ENCODE peak calls at places on chromosomes 7 and 10, in ten cellular contexts. One of them, this sample, is unnamed.
A peak's percentile ranks its signal among the peaks of the same experiment; 100 is the strongest.

GRCh38 chr7:55309040-55309991 is 55.8 kb upstream of the LANCL2 start:
- DNase-seq in bronchial epithelial cell: no peak
- DNase-seq in prostate gland: no peak
- DNase-seq in cerebellar cortex: no peak
- DNase-seq in CD8-positive, alpha-beta memory T cell: peak; percentile 57
- DNase-seq in NCI-H2081: no peak
- DNase-seq in hepatocyte: no peak
- DNase-seq in kidney: no peak
- DNase-seq in naive B cell: no peak
- DNase-seq in stimulated activated CD4-positive, alpha-beta T cell treated with anti-CD3 and anti-CD28 coated beads, Interleukin-4, amount 100 ng/mL, for 48 hours: peak; percentile 72
- DNase-seq in this sample: no peak

GRCh38 chr7:94855589-94855988 is 51.8 kb upstream of the PPP1R9A start:
- DNase-seq in prostate gland: no peak
- DNase-seq in naive B cell: no peak
- DNase-seq in kidney: no peak
- DNase-seq in cerebellar cortex: no peak
- DNase-seq in hepatocyte: no peak
- DNase-seq in CD8-positive, alpha-beta memory T cell: no peak
- DNase-seq in bronchial epithelial cell: no peak
- DNase-seq in NCI-H2081: no peak
- DNase-seq in stimulated activated CD4-positive, alpha-beta T cell treated with anti-CD3 and anti-CD28 coated beads, Interleukin-4, amount 100 ng/mL, for 48 hours: no peak
- DNase-seq in this sample: no peak

GRCh38 chr10:122034149-122034756 is 45.3 kb downstream of the TACC2 start:
- DNase-seq in bronchial epithelial cell: peak; percentile 96
- DNase-seq in kidney: no peak
- DNase-seq in hepatocyte: peak; percentile 53
- DNase-seq in prostate gland: no peak
- DNase-seq in CD8-positive, alpha-beta memory T cell: no peak
- DNase-seq in naive B cell: no peak
- DNase-seq in cerebellar cortex: no peak
- DNase-seq in stimulated activated CD4-positive, alpha-beta T cell treated with anti-CD3 and anti-CD28 coated beads, Interleukin-4, amount 100 ng/mL, for 48 hours: no peak
- DNase-seq in NCI-H2081: no peak
- DNase-seq in this sample: no peak

GRCh38 chr7:155344270-155344617 is 46.6 kb downstream of the INSIG1 start:
- DNase-seq in CD8-positive, alpha-beta memory T cell: no peak
- DNase-seq in hepatocyte: no peak
- DNase-seq in kidney: no peak
- DNase-seq in naive B cell: no peak
- DNase-seq in NCI-H2081: no peak
- DNase-seq in stimulated activated CD4-positive, alpha-beta T cell treated with anti-CD3 and anti-CD28 coated beads, Interleukin-4, amount 100 ng/mL, for 48 hours: no peak
- DNase-seq in prostate gland: no peak
- DNase-seq in bronchial epithelial cell: no peak
- DNase-seq in cerebellar cortex: no peak
- DNase-seq in this sample: no peak

GRCh38 chr7:6571160-6571779 is 6.0 kb upstream of the ZDHHC4 start:
- DNase-seq in cerebellar cortex: no peak
- DNase-seq in CD8-positive, alpha-beta memory T cell: no peak
- DNase-seq in NCI-H2081: no peak
- DNase-seq in kidney: no peak
- DNase-seq in prostate gland: no peak
- DNase-seq in stimulated activated CD4-positive, alpha-beta T cell treated with anti-CD3 and anti-CD28 coated beads, Interleukin-4, amount 100 ng/mL, for 48 hours: no peak
- DNase-seq in naive B cell: no peak
- DNase-seq in bronchial epithelial cell: peak; percentile 21
- DNase-seq in hepatocyte: no peak
- DNase-seq in this sample: no peak

GRCh38 chr10:21927601-21928000 is 75.9 kb downstream of the DNAJC1 start:
- DNase-seq in hepatocyte: no peak
- DNase-seq in stimulated activated CD4-positive, alpha-beta T cell treated with anti-CD3 and anti-CD28 coated beads, Interleukin-4, amount 100 ng/mL, for 48 hours: no peak
- DNase-seq in cerebellar cortex: no peak
- DNase-seq in naive B cell: no peak
- DNase-seq in CD8-positive, alpha-beta memory T cell: no peak
- DNase-seq in prostate gland: no peak
- DNase-seq in kidney: no peak
- DNase-seq in NCI-H2081: no peak
- DNase-seq in bronchial epithelial cell: peak; percentile 34
- DNase-seq in this sample: no peak

GRCh38 chr7:70299447-70299807 is 701.2 kb downstream of the AUTS2 start:
- DNase-seq in cerebellar cortex: no peak
- DNase-seq in bronchial epithelial cell: no peak
- DNase-seq in prostate gland: no peak
- DNase-seq in naive B cell: no peak
- DNase-seq in stimulated activated CD4-positive, alpha-beta T cell treated with anti-CD3 and anti-CD28 coated beads, Interleukin-4, amount 100 ng/mL, for 48 hours: no peak
- DNase-seq in hepatocyte: no peak
- DNase-seq in NCI-H2081: no peak
- DNase-seq in CD8-positive, alpha-beta memory T cell: no peak
- DNase-seq in kidney: no peak
- DNase-seq in this sample: no peak

GRCh38 chr10:71817831-71818268 is 33.2 kb downstream of the PSAP start:
- DNase-seq in bronchial epithelial cell: no peak
- DNase-seq in cerebellar cortex: no peak
- DNase-seq in kidney: no peak
- DNase-seq in hepatocyte: no peak
- DNase-seq in CD8-positive, alpha-beta memory T cell: no peak
- DNase-seq in naive B cell: no peak
- DNase-seq in stimulated activated CD4-positive, alpha-beta T cell treated with anti-CD3 and anti-CD28 coated beads, Interleukin-4, amount 100 ng/mL, for 48 hours: no peak
- DNase-seq in NCI-H2081: no peak
- DNase-seq in prostate gland: no peak
- DNase-seq in this sample: no peak

GRCh38 chr7:42407828-42408227 is 170.8 kb upstream of the GLI3 start:
- DNase-seq in hepatocyte: no peak
- DNase-seq in CD8-positive, alpha-beta memory T cell: no peak
- DNase-seq in bronchial epithelial cell: peak; percentile 39
- DNase-seq in naive B cell: no peak
- DNase-seq in prostate gland: no peak
- DNase-seq in cerebellar cortex: no peak
- DNase-seq in stimulated activated CD4-positive, alpha-beta T cell treated with anti-CD3 and anti-CD28 coated beads, Interleukin-4, amount 100 ng/mL, for 48 hours: no peak
- DNase-seq in NCI-H2081: no peak
- DNase-seq in kidney: no peak
- DNase-seq in this sample: no peak

GRCh38 chr7:74452748-74453320 is 872 bp upstream of the GTF2IRD1 start:
- DNase-seq in CD8-positive, alpha-beta memory T cell: no peak
- DNase-seq in naive B cell: no peak
- DNase-seq in stimulated activated CD4-positive, alpha-beta T cell treated with anti-CD3 and anti-CD28 coated beads, Interleukin-4, amount 100 ng/mL, for 48 hours: peak; percentile 7
- DNase-seq in prostate gland: no peak
- DNase-seq in NCI-H2081: no peak
- DNase-seq in bronchial epithelial cell: no peak
- DNase-seq in kidney: peak; percentile 89
- DNase-seq in cerebellar cortex: peak; percentile 46
- DNase-seq in hepatocyte: peak; percentile 65
- DNase-seq in this sample: no peak

GRCh38 chr7:47352394-47352968 is 229.4 kb downstream of the TNS3 start:
- DNase-seq in prostate gland: no peak
- DNase-seq in cerebellar cortex: no peak
- DNase-seq in naive B cell: no peak
- DNase-seq in kidney: no peak
- DNase-seq in stimulated activated CD4-positive, alpha-beta T cell treated with anti-CD3 and anti-CD28 coated beads, Interleukin-4, amount 100 ng/mL, for 48 hours: no peak
- DNase-seq in hepatocyte: no peak
- DNase-seq in NCI-H2081: no peak
- DNase-seq in bronchial epithelial cell: no peak
- DNase-seq in CD8-positive, alpha-beta memory T cell: no peak
- DNase-seq in this sample: no peak

GRCh38 chr10:121830101-121830500 is 97.7 kb downstream of the ATE1 start:
- DNase-seq in CD8-positive, alpha-beta memory T cell: no peak
- DNase-seq in naive B cell: no peak
- DNase-seq in bronchial epithelial cell: no peak
- DNase-seq in hepatocyte: no peak
- DNase-seq in prostate gland: no peak
- DNase-seq in stimulated activated CD4-positive, alpha-beta T cell treated with anti-CD3 and anti-CD28 coated beads, Interleukin-4, amount 100 ng/mL, for 48 hours: no peak
- DNase-seq in cerebellar cortex: no peak
- DNase-seq in kidney: no peak
- DNase-seq in NCI-H2081: no peak
- DNase-seq in this sample: no peak

GRCh38 chr10:13206546-13207443 is 27.4 kb downstream of the UCMA start:
- DNase-seq in naive B cell: no peak
- DNase-seq in prostate gland: no peak
- DNase-seq in bronchial epithelial cell: peak; percentile 33
- DNase-seq in NCI-H2081: no peak
- DNase-seq in CD8-positive, alpha-beta memory T cell: no peak
- DNase-seq in stimulated activated CD4-positive, alpha-beta T cell treated with anti-CD3 and anti-CD28 coated beads, Interleukin-4, amount 100 ng/mL, for 48 hours: no peak
- DNase-seq in cerebellar cortex: peak; percentile 9
- DNase-seq in kidney: no peak
- DNase-seq in hepatocyte: peak; percentile 61
- DNase-seq in this sample: peak; percentile 34

GRCh38 chr10:103842605-103843004 is 12.8 kb downstream of the SH3PXD2A start:
- DNase-seq in NCI-H2081: no peak
- DNase-seq in naive B cell: no peak
- DNase-seq in bronchial epithelial cell: no peak
- DNase-seq in kidney: no peak
- DNase-seq in stimulated activated CD4-positive, alpha-beta T cell treated with anti-CD3 and anti-CD28 coated beads, Interleukin-4, amount 100 ng/mL, for 48 hours: no peak
- DNase-seq in prostate gland: no peak
- DNase-seq in cerebellar cortex: no peak
- DNase-seq in CD8-positive, alpha-beta memory T cell: no peak
- DNase-seq in hepatocyte: no peak
- DNase-seq in this sample: no peak

GRCh38 chr7:112427984-112428383 is 22.3 kb upstream of the IFRD1 start:
- DNase-seq in hepatocyte: no peak
- DNase-seq in stimulated activated CD4-positive, alpha-beta T cell treated with anti-CD3 and anti-CD28 coated beads, Interleukin-4, amount 100 ng/mL, for 48 hours: no peak
- DNase-seq in CD8-positive, alpha-beta memory T cell: no peak
- DNase-seq in kidney: no peak
- DNase-seq in bronchial epithelial cell: no peak
- DNase-seq in cerebellar cortex: no peak
- DNase-seq in naive B cell: no peak
- DNase-seq in NCI-H2081: no peak
- DNase-seq in prostate gland: no peak
- DNase-seq in this sample: no peak

GRCh38 chr10:1545524-1545923 is 191.8 kb downstream of the ADARB2 start:
- DNase-seq in hepatocyte: no peak
- DNase-seq in prostate gland: no peak
- DNase-seq in kidney: no peak
- DNase-seq in bronchial epithelial cell: no peak
- DNase-seq in NCI-H2081: no peak
- DNase-seq in stimulated activated CD4-positive, alpha-beta T cell treated with anti-CD3 and anti-CD28 coated beads, Interleukin-4, amount 100 ng/mL, for 48 hours: no peak
- DNase-seq in CD8-positive, alpha-beta memory T cell: no peak
- DNase-seq in cerebellar cortex: no peak
- DNase-seq in naive B cell: no peak
- DNase-seq in this sample: no peak

GRCh38 chr10:47230482-47230881 is 69.5 kb upstream of the GDF10 start:
- DNase-seq in kidney: no peak
- DNase-seq in hepatocyte: no peak
- DNase-seq in prostate gland: no peak
- DNase-seq in naive B cell: no peak
- DNase-seq in cerebellar cortex: no peak
- DNase-seq in NCI-H2081: no peak
- DNase-seq in stimulated activated CD4-positive, alpha-beta T cell treated with anti-CD3 and anti-CD28 coated beads, Interleukin-4, amount 100 ng/mL, for 48 hours: no peak
- DNase-seq in CD8-positive, alpha-beta memory T cell: no peak
- DNase-seq in bronchial epithelial cell: no peak
- DNase-seq in this sample: no peak

GRCh38 chr10:14380746-14381145 is 50.0 kb upstream of the FRMD4A start:
- DNase-seq in prostate gland: no peak
- DNase-seq in kidney: no peak
- DNase-seq in hepatocyte: no peak
- DNase-seq in NCI-H2081: no peak
- DNase-seq in cerebellar cortex: no peak
- DNase-seq in stimulated activated CD4-positive, alpha-beta T cell treated with anti-CD3 and anti-CD28 coated beads, Interleukin-4, amount 100 ng/mL, for 48 hours: no peak
- DNase-seq in naive B cell: no peak
- DNase-seq in CD8-positive, alpha-beta memory T cell: no peak
- DNase-seq in bronchial epithelial cell: peak; percentile 52
- DNase-seq in this sample: no peak

GRCh38 chr10:79059859-79060379 is 8.8 kb upstream of the ZMIZ1 start:
- DNase-seq in CD8-positive, alpha-beta memory T cell: no peak
- DNase-seq in naive B cell: no peak
- DNase-seq in hepatocyte: no peak
- DNase-seq in prostate gland: peak; percentile 64
- DNase-seq in bronchial epithelial cell: no peak
- DNase-seq in kidney: peak; percentile 29
- DNase-seq in stimulated activated CD4-positive, alpha-beta T cell treated with anti-CD3 and anti-CD28 coated beads, Interleukin-4, amount 100 ng/mL, for 48 hours: no peak
- DNase-seq in cerebellar cortex: no peak
- DNase-seq in NCI-H2081: no peak
- DNase-seq in this sample: no peak

GRCh38 chr10:119973261-119973660 is 80.7 kb downstream of the SEC23IP start:
- DNase-seq in hepatocyte: no peak
- DNase-seq in NCI-H2081: no peak
- DNase-seq in kidney: no peak
- DNase-seq in cerebellar cortex: peak; percentile 5
- DNase-seq in prostate gland: no peak
- DNase-seq in CD8-positive, alpha-beta memory T cell: no peak
- DNase-seq in naive B cell: no peak
- DNase-seq in stimulated activated CD4-positive, alpha-beta T cell treated with anti-CD3 and anti-CD28 coated beads, Interleukin-4, amount 100 ng/mL, for 48 hours: no peak
- DNase-seq in bronchial epithelial cell: peak; percentile 18
- DNase-seq in this sample: peak; percentile 8

GRCh38 chr7:135420786-135421185 is 89.1 kb downstream of the CNOT4 start:
- DNase-seq in prostate gland: no peak
- DNase-seq in stimulated activated CD4-positive, alpha-beta T cell treated with anti-CD3 and anti-CD28 coated beads, Interleukin-4, amount 100 ng/mL, for 48 hours: no peak
- DNase-seq in naive B cell: no peak
- DNase-seq in kidney: no peak
- DNase-seq in cerebellar cortex: no peak
- DNase-seq in bronchial epithelial cell: peak; percentile 32
- DNase-seq in NCI-H2081: no peak
- DNase-seq in CD8-positive, alpha-beta memory T cell: no peak
- DNase-seq in hepatocyte: no peak
- DNase-seq in this sample: no peak

GRCh38 chr7:69693042-69693441 is 94.8 kb downstream of the AUTS2 start:
- DNase-seq in prostate gland: no peak
- DNase-seq in naive B cell: no peak
- DNase-seq in stimulated activated CD4-positive, alpha-beta T cell treated with anti-CD3 and anti-CD28 coated beads, Interleukin-4, amount 100 ng/mL, for 48 hours: no peak
- DNase-seq in NCI-H2081: no peak
- DNase-seq in cerebellar cortex: no peak
- DNase-seq in bronchial epithelial cell: no peak
- DNase-seq in hepatocyte: no peak
- DNase-seq in CD8-positive, alpha-beta memory T cell: no peak
- DNase-seq in kidney: no peak
- DNase-seq in this sample: peak; percentile 87

GRCh38 chr7:24829787-24830186 is 72.5 kb upstream of the GSDME start:
- DNase-seq in CD8-positive, alpha-beta memory T cell: no peak
- DNase-seq in kidney: no peak
- DNase-seq in prostate gland: no peak
- DNase-seq in bronchial epithelial cell: peak; percentile 98
- DNase-seq in NCI-H2081: no peak
- DNase-seq in stimulated activated CD4-positive, alpha-beta T cell treated with anti-CD3 and anti-CD28 coated beads, Interleukin-4, amount 100 ng/mL, for 48 hours: no peak
- DNase-seq in cerebellar cortex: no peak
- DNase-seq in naive B cell: no peak
- DNase-seq in hepatocyte: no peak
- DNase-seq in this sample: no peak

GRCh38 chr10:131850490-131850880 is 50.3 kb upstream of the PPP2R2D start:
- DNase-seq in CD8-positive, alpha-beta memory T cell: no peak
- DNase-seq in hepatocyte: no peak
- DNase-seq in prostate gland: no peak
- DNase-seq in kidney: no peak
- DNase-seq in cerebellar cortex: no peak
- DNase-seq in stimulated activated CD4-positive, alpha-beta T cell treated with anti-CD3 and anti-CD28 coated beads, Interleukin-4, amount 100 ng/mL, for 48 hours: no peak
- DNase-seq in bronchial epithelial cell: no peak
- DNase-seq in naive B cell: no peak
- DNase-seq in NCI-H2081: no peak
- DNase-seq in this sample: no peak

This sample was measured in OCI-LY7.